ENCODE peak calls at places on chromosomes 5 and 9, in five cellular contexts. P, A, V, D and U are unnamed samples.

GRCh38 chr5:54975701-54976100 is 9.7 kb downstream of the ESM1 start:
- DNase-seq in P (no peak), A (no peak), V (no peak), D (no peak), U (no peak)

GRCh38 chr5:167582263-167582662 is 709.2 kb upstream of the WWC1 start:
- DNase-seq in P (peak), A (no peak), V (peak), D (peak), U (no peak)

GRCh38 chr5:140165921-140166270 is 9.1 kb upstream of the CYSTM1 start:
- DNase-seq in P (no peak), A (peak), V (no peak), D (no peak), U (no peak)

GRCh38 chr5:9544502-9545300 is 1.2 kb downstream of the SEMA5A start:
- DNase-seq in P (peak), A (peak), V (peak), D (peak), U (peak)

GRCh38 chr5:106521701-106522100 is 1149.0 kb downstream of the EFNA5 start:
- DNase-seq in P (peak), A (no peak), V (peak), D (peak), U (no peak)

GRCh38 chr9:99400184-99400731 is 178.2 kb downstream of the SEC61B start:
- DNase-seq in P (no peak), A (no peak), V (peak), D (no peak), U (no peak)

GRCh38 chr5:180193749-180194375 is 15.1 kb downstream of the RASGEF1C start:
- DNase-seq in P (no peak), A (peak), V (no peak), D (no peak), U (no peak)

GRCh38 chr9:6788175-6789016 is 30.6 kb downstream of the KDM4C start:
- DNase-seq in P (peak), A (no peak), V (peak), D (peak), U (no peak)

GRCh38 chr9:120432600-120432999 is 147.4 kb downstream of the CDK5RAP2 start:
- DNase-seq in P (no peak), A (no peak), V (no peak), D (no peak), U (no peak)

GRCh38 chr5:137309290-137309689 is 189.8 kb downstream of the SPOCK1 start:
- DNase-seq in P (no peak), A (no peak), V (no peak), D (no peak), U (no peak)

GRCh38 chr5:138831703-138832102 is 43.4 kb downstream of the LRRTM2 start:
- DNase-seq in P (peak), A (no peak), V (no peak), D (no peak), U (no peak)

GRCh38 chr9:30039712-30040111 is 2344.7 kb upstream of the ACO1 start:
- DNase-seq in P (no peak), A (no peak), V (no peak), D (no peak), U (no peak)

GRCh38 chr5:84091400-84091799 is 293.3 kb downstream of the EDIL3 start:
- DNase-seq in P (no peak), A (no peak), V (no peak), D (peak), U (no peak)

GRCh38 chr9:33113799-33114547 is 37.5 kb upstream of the SMU1 start:
- DNase-seq in P (no peak), A (peak), V (no peak), D (no peak), U (no peak)

GRCh38 chr5:138631204-138631928 is 56.2 kb upstream of the HSPA9 start:
- DNase-seq in P (no peak), A (no peak), V (no peak), D (no peak), U (no peak)

GRCh38 chr9:96080364-96080763 is 204.9 kb downstream of the ERCC6L2 start:
- DNase-seq in P (no peak), A (peak), V (peak), D (peak), U (no peak)

GRCh38 chr5:26487553-26487952 is 550.8 kb downstream of the CDH9 start:
- DNase-seq in P (no peak), A (no peak), V (no peak), D (no peak), U (no peak)

GRCh38 chr5:26482076-26482816 is 556.1 kb downstream of the CDH9 start:
- DNase-seq in P (no peak), A (no peak), V (no peak), D (no peak), U (no peak)

GRCh38 chr5:26486631-26487030 is 551.8 kb downstream of the CDH9 start:
- DNase-seq in P (no peak), A (no peak), V (no peak), D (no peak), U (no peak)

DNA sequence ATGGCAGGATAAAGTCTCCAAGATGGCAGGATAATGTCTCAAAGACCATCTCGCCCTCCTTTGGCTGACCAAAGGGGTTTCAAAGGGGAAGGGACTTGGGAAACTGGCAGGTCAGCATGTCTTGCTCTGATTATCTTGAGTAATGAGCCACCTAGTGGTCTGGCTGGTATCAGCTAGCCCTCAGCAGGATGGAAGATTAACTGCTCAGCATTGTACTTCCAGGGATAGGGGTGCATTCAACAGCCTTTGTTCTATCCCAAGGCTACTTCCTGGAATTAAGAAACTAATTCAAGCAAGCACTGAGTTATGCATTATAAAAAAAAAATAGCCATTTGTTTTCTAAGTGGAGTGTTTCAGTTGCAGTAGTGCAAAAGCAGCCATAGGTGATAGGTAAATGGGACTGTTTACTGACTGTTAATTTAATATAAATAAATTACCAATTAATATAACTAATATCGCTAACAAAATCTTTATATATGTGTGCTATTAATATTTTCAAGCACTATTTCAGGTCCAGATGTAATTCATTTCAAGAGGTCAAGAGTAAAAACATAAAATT is 555.5 kb downstream of the CDH9 start:
- DNase-seq in P (no peak), A (no peak), V (no peak), D (peak), U (no peak)
- TF ChIP-seq CTCF in P (peak), A (no peak), V (peak), D (peak), U (no peak)

DNA sequence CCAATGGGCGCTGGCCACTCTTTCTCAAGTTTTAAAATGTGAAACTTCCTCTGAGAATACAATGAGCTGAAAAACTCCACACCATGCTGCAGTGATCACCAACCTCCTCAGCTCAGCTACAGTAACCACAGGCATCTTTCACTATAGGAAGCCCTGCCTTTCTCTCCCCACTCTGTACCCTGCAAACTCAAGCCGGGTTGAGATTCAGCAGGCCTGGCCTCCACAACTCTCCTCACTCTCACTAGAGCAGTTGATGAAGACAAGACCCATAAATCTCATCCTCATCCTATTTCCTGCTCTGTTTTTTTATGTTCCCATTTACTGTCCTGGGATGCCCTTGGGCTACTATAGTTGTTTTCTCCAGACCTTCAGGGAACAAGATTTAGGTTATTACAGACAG is 48.2 kb downstream of the SH3TC2 start:
- DNase-seq in P (no peak), A (no peak), V (no peak), D (no peak), U (no peak)
- TF ChIP-seq CTCF in P (no peak), A (no peak), V (no peak), D (no peak), U (no peak)

DNA sequence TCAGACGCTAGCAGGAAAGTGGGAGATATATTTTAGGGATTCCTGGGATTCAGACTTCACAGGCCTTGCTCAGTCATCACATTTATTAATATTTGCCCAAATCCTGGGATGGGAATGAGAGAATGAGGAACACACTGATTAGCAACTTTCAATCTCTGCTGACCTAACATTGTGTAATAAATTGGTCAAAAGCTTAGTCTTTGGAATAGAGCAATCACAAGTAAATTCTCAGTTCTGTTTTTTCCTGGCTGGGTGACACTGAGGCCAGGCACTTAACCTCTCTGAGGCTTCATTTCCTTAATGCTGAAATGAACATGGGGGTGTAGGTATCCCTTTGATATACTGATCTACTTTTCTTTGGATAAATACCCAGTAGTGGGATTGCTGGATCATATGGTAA is 37.1 kb upstream of the NIPBL start:
- DNase-seq in P (no peak), A (no peak), V (no peak), D (no peak), U (no peak)
- TF ChIP-seq CTCF in P (no peak), A (no peak), V (no peak), D (no peak), U (no peak)

GRCh38 chr5:39674209-39675082 is 249.7 kb upstream of the DAB2 start:
- DNase-seq in P (no peak), A (no peak), V (no peak), D (no peak), U (no peak)
- TF ChIP-seq CTCF in P (no peak), A (no peak), V (no peak), D (no peak), U (no peak)

DNA sequence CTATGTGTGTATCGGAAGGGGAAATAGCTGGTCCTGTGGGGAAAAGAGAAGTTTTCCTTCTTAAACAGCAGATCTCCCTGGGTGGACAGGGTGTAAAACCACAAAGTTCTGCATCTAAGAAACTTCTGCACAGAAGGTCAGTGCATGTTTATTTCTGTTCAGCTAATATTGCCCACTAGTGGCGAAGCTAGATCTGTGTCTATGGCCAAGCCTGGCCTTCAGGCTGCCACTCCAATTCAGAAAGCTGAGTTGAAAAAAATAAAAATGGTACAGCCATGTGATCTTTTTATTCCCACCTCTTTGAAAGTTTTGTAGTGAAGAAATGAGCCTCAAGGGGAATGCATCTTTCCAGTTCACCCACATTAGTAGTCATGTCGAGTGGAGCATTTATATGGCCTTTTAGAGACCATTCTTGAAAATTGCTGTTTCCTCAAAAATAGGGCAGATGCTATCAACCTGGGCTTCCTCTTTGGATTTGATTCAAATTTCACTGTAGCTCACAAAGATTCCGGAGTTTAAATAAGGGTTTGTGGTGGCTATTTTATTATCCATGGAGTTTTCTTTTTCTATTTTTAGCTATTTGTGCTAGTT is 488.0 kb downstream of the PRELID2 start:
- DNase-seq in P (peak), A (no peak), V (peak), D (peak), U (no peak)
- TF ChIP-seq CTCF in P (peak), A (no peak), V (peak), D (peak), U (no peak)

GRCh38 chr9:101121836-101122399 is 93.4 kb downstream of the PLPPR1 start:
- DNase-seq in P (no peak), A (no peak), V (no peak), D (no peak), U (no peak)

GRCh38 chr9:101117091-101117490 is 88.6 kb downstream of the PLPPR1 start:
- DNase-seq in P (no peak), A (no peak), V (no peak), D (no peak), U (no peak)

GRCh38 chr9:101115062-101115461 is 86.5 kb downstream of the PLPPR1 start:
- DNase-seq in P (no peak), A (no peak), V (no peak), D (no peak), U (no peak)

GRCh38 chr9:101114317-101114716 is 85.8 kb downstream of the PLPPR1 start:
- DNase-seq in P (no peak), A (no peak), V (no peak), D (no peak), U (no peak)

DNA sequence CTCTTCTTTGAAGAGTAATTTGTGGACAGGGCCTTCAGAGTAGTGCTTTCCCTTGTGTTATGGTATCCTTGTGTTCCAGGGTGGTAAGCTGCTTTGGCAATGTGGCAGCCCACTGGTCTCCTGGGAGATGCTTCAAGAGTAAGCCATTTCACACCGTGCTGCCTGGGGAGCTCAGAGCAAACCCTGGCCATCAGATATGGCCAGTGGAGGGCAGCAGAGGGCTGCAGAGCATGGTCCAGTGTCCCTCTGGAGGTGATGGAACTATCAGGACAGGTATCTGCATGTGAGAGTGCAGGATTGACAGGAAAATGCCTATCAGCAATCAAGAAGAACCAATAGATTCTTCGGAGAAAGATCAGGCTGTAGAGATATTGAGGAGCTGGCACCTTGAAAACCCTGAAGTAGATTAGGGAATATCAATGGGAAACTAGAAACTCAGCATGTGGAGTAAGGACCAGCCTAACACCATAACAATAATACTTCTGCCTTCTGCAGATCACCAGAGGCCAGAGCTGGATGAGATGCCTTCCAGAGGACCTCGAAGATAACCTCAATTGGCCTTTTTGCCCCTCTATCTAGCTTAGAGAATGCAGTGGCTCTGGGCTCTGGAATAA is 90.8 kb downstream of the PLPPR1 start:
- DNase-seq in P (no peak), A (no peak), V (peak), D (peak), U (no peak)
- TF ChIP-seq CTCF in P (peak), A (no peak), V (peak), D (peak), U (no peak)